ENCODE peak calls at places on chromosomes 2 and 18, in ten cellular contexts. Q is tibial artery; L is NAMALWA; K is cardiac muscle cell; X is stimulated activated CD8-positive, alpha-beta memory T cell treated with anti-CD3 and anti-CD28 coated beads, Interleukin-4, amount 100 ng/mL, for 48 hours; G is effector memory CD8-positive, alpha-beta T cell; N is upper lobe of right lung; R is CD8-positive, alpha-beta memory T cell; U is DMS79; H is adipocyte. D is an unnamed sample.

GRCh38 chr2:42906557-42907380 is 114.4 kb upstream of the HAAO start:
- DNase-seq in Q (peak; percentile 84), L (no peak), K (no peak), X (no peak), G (no peak), N (no peak), R (no peak), U (peak; percentile 35), H (peak; percentile 89), D (peak; percentile 75)

GRCh38 chr2:72999729-73000725 is 71.5 kb downstream of the SFXN5 start:
- DNase-seq in Q (no peak), L (no peak), K (no peak), X (no peak), G (no peak), N (no peak), R (no peak), U (no peak), H (no peak), D (no peak)

GRCh38 chr2:129806317-129806716 is 173.1 kb upstream of the RAB6C start:
- DNase-seq in Q (no peak), L (no peak), K (no peak), X (no peak), G (no peak), N (no peak), R (no peak), U (no peak), H (no peak), D (no peak)

GRCh38 chr18:6405237-6406074 is 9.3 kb downstream of the L3MBTL4 start:
- DNase-seq in Q (no peak), L (no peak), K (no peak), X (no peak), G (no peak), N (no peak), R (no peak), U (no peak), H (no peak), D (no peak)

GRCh38 chr2:174970092-174970491 is 35.1 kb downstream of the CHN1 start:
- DNase-seq in Q (no peak), L (no peak), K (no peak), X (no peak), G (no peak), N (no peak), R (no peak), U (no peak), H (no peak), D (no peak)

GRCh38 chr2:235270291-235270690 is 223.6 kb upstream of the AGAP1 start:
- DNase-seq in Q (no peak), L (no peak), K (no peak), X (no peak), G (no peak), N (no peak), R (no peak), U (no peak), H (no peak), D (no peak)

GRCh38 chr2:30661173-30662107 is 145.8 kb downstream of the CAPN13 start:
- DNase-seq in Q (no peak), L (peak; percentile 24), K (no peak), X (peak; percentile 10), G (no peak), N (no peak), R (no peak), U (no peak), H (no peak), D (peak; percentile 38)

GRCh38 chr2:9256570-9257043 is 50.0 kb downstream of the ASAP2 start:
- DNase-seq in Q (no peak), L (no peak), K (peak; percentile 56), X (no peak), G (no peak), N (no peak), R (no peak), U (peak; percentile 15), H (peak; percentile 87), D (no peak)

GRCh38 chr2:46814562-46814961 is 101.0 kb downstream of the MCFD2 start:
- DNase-seq in Q (no peak), L (no peak), K (no peak), X (peak; percentile 14), G (no peak), N (no peak), R (no peak), U (no peak), H (no peak), D (no peak)

GRCh38 chr2:78979380-78980238 is 45.9 kb upstream of the REG3G start:
- DNase-seq in Q (no peak), L (peak; percentile 77), K (peak; percentile 80), X (peak; percentile 49), G (no peak), N (no peak), R (no peak), U (peak; percentile 32), H (no peak), D (peak; percentile 42)

GRCh38 chr2:68737717-68738116 is 3.1 kb downstream of the ARHGAP25 start:
- DNase-seq in Q (no peak), L (peak; percentile 50), K (no peak), X (no peak), G (peak; percentile 43), N (no peak), R (peak; percentile 47), U (no peak), H (no peak), D (no peak)

GRCh38 chr18:13268035-13268700 is 49.6 kb downstream of the LDLRAD4 start:
- DNase-seq in Q (peak; percentile 55), L (no peak), K (peak; percentile 43), X (no peak), G (no peak), N (peak; percentile 26), R (no peak), U (no peak), H (peak; percentile 19), D (no peak)

GRCh38 chr2:50863218-50863617 is 168.7 kb downstream of the NRXN1 start:
- DNase-seq in Q (no peak), L (peak; percentile 53), K (no peak), X (no peak), G (no peak), N (no peak), R (no peak), U (peak; percentile 26), H (no peak), D (no peak)

GRCh38 chr2:131040661-131041401 is 52.4 kb downstream of the FAM168B start:
- DNase-seq in Q (no peak), L (no peak), K (peak; percentile 36), X (no peak), G (no peak), N (no peak), R (no peak), U (no peak), H (no peak), D (no peak)

GRCh38 chr2:222448806-222449205 is 24.5 kb downstream of the SGPP2 start:
- DNase-seq in Q (no peak), L (no peak), K (no peak), X (no peak), G (no peak), N (no peak), R (no peak), U (no peak), H (peak; percentile 96), D (no peak)

GRCh38 chr2:232951181-232951580 is 61.9 kb downstream of the NGEF start:
- DNase-seq in Q (no peak), L (no peak), K (no peak), X (no peak), G (no peak), N (no peak), R (no peak), U (no peak), H (no peak), D (no peak)